ENCODE peak calls at places on chromosomes 11 and 22, in five cellular contexts. One of them, this sample, is unnamed.

GRCh38 chr11:27646051-27646818 is 54.0 kb downstream of the BDNF start:
- DNase-seq in fibroblast of the conjunctiva: no peak
- DNase-seq in fibroblast of mammary gland: no peak
- DNase-seq in caudate nucleus: no peak
- DNase-seq in AML-193: no peak
- DNase-seq in this sample: no peak

GRCh38 chr11:45500457-45500856 is 165.0 kb downstream of the CHST1 start:
- DNase-seq in AML-193: no peak
- DNase-seq in fibroblast of the conjunctiva: no peak
- DNase-seq in fibroblast of mammary gland: no peak
- DNase-seq in caudate nucleus: no peak
- DNase-seq in this sample: peak

GRCh38 chr11:110580571-110580970 is 131.7 kb downstream of the ARHGAP20 start:
- DNase-seq in AML-193: no peak
- DNase-seq in caudate nucleus: no peak
- DNase-seq in fibroblast of the conjunctiva: no peak
- DNase-seq in fibroblast of mammary gland: no peak
- DNase-seq in this sample: no peak

GRCh38 chr11:100923555-100923954 is 206.1 kb downstream of the PGR start:
- DNase-seq in fibroblast of mammary gland: peak
- DNase-seq in AML-193: no peak
- DNase-seq in caudate nucleus: no peak
- DNase-seq in fibroblast of the conjunctiva: no peak
- DNase-seq in this sample: no peak

GRCh38 chr11:57604289-57605010 is 7.0 kb downstream of the SERPING1 start:
- DNase-seq in caudate nucleus: no peak
- DNase-seq in fibroblast of the conjunctiva: no peak
- DNase-seq in AML-193: no peak
- DNase-seq in fibroblast of mammary gland: no peak
- DNase-seq in this sample: no peak

GRCh38 chr11:65078151-65078550 is 5.7 kb downstream of the CDCA5 start:
- DNase-seq in AML-193: peak
- DNase-seq in fibroblast of mammary gland: peak
- DNase-seq in caudate nucleus: no peak
- DNase-seq in fibroblast of the conjunctiva: no peak
- DNase-seq in this sample: no peak

GRCh38 chr22:45742866-45743450 is 71.3 kb downstream of the ATXN10 start:
- DNase-seq in fibroblast of mammary gland: peak
- DNase-seq in caudate nucleus: no peak
- DNase-seq in fibroblast of the conjunctiva: peak
- DNase-seq in AML-193: peak
- DNase-seq in this sample: no peak

GRCh38 chr11:113473983-113474361 is 1.2 kb downstream of the DRD2 start:
- DNase-seq in fibroblast of the conjunctiva: no peak
- DNase-seq in fibroblast of mammary gland: no peak
- DNase-seq in AML-193: no peak
- DNase-seq in caudate nucleus: no peak
- DNase-seq in this sample: no peak

GRCh38 chr11:134372536-134372935 is 39.5 kb downstream of the B3GAT1 start:
- DNase-seq in AML-193: no peak
- DNase-seq in fibroblast of mammary gland: no peak
- DNase-seq in fibroblast of the conjunctiva: no peak
- DNase-seq in caudate nucleus: no peak
- DNase-seq in this sample: no peak

GRCh38 chr11:88051386-88051785 is 123.9 kb downstream of the RAB38 start:
- DNase-seq in fibroblast of mammary gland: peak
- DNase-seq in fibroblast of the conjunctiva: no peak
- DNase-seq in caudate nucleus: no peak
- DNase-seq in AML-193: no peak
- DNase-seq in this sample: no peak

GRCh38 chr11:7143908-7144307 is 55.1 kb downstream of the RBMXL2 start:
- DNase-seq in caudate nucleus: no peak
- DNase-seq in fibroblast of mammary gland: peak
- DNase-seq in fibroblast of the conjunctiva: no peak
- DNase-seq in AML-193: peak
- DNase-seq in this sample: no peak

GRCh38 chr11:116826751-116827431 is 2.8 kb upstream of the APOC3 start:
- DNase-seq in AML-193: no peak
- DNase-seq in fibroblast of the conjunctiva: no peak
- DNase-seq in fibroblast of mammary gland: no peak
- DNase-seq in caudate nucleus: no peak
- DNase-seq in this sample: no peak

GRCh38 chr11:8841899-8842298 is 69.1 kb upstream of the AKIP1 start:
- DNase-seq in AML-193: no peak
- DNase-seq in fibroblast of mammary gland: no peak
- DNase-seq in caudate nucleus: no peak
- DNase-seq in fibroblast of the conjunctiva: no peak
- DNase-seq in this sample: no peak

GRCh38 chr11:76598426-76598839 is 72.1 kb downstream of the LRRC32 start:
- DNase-seq in fibroblast of the conjunctiva: no peak
- DNase-seq in fibroblast of mammary gland: peak
- DNase-seq in caudate nucleus: no peak
- DNase-seq in AML-193: peak
- DNase-seq in this sample: no peak

GRCh38 chr22:45919504-45920286 is 57.3 kb downstream of the WNT7B start:
- DNase-seq in caudate nucleus: no peak
- DNase-seq in fibroblast of the conjunctiva: no peak
- DNase-seq in AML-193: no peak
- DNase-seq in fibroblast of mammary gland: no peak
- DNase-seq in this sample: no peak

GRCh38 chr11:119195680-119196079 is 10.4 kb downstream of the NHERF4 start:
- DNase-seq in fibroblast of mammary gland: peak
- DNase-seq in fibroblast of the conjunctiva: no peak
- DNase-seq in AML-193: no peak
- DNase-seq in caudate nucleus: no peak
- DNase-seq in this sample: peak

GRCh38 chr11:43071338-43071737 is 240.5 kb upstream of the API5 start:
- DNase-seq in AML-193: no peak
- DNase-seq in caudate nucleus: no peak
- DNase-seq in fibroblast of mammary gland: no peak
- DNase-seq in fibroblast of the conjunctiva: no peak
- DNase-seq in this sample: no peak

GRCh38 chr22:36528336-36528735 is 630 bp downstream of the EIF3D start:
- DNase-seq in AML-193: no peak
- DNase-seq in fibroblast of mammary gland: peak
- DNase-seq in caudate nucleus: no peak
- DNase-seq in fibroblast of the conjunctiva: no peak
- DNase-seq in this sample: no peak

GRCh38 chr11:79244175-79244804 is 196.5 kb downstream of the TENM4 start:
- DNase-seq in caudate nucleus: no peak
- DNase-seq in fibroblast of the conjunctiva: peak
- DNase-seq in AML-193: no peak
- DNase-seq in fibroblast of mammary gland: peak
- DNase-seq in this sample: no peak

GRCh38 chr11:121024989-121025388 is 1.1 kb downstream of the TBCEL start:
- DNase-seq in caudate nucleus: no peak
- DNase-seq in AML-193: no peak
- DNase-seq in fibroblast of mammary gland: peak
- DNase-seq in fibroblast of the conjunctiva: peak
- DNase-seq in this sample: no peak

GRCh38 chr11:11397043-11397415 is 44.0 kb upstream of the CSNK2A3 start:
- DNase-seq in AML-193: no peak
- DNase-seq in caudate nucleus: no peak
- DNase-seq in fibroblast of the conjunctiva: no peak
- DNase-seq in fibroblast of mammary gland: no peak
- DNase-seq in this sample: no peak

GRCh38 chr11:113862430-113862829 is 12.9 kb downstream of the USP28 start:
- DNase-seq in AML-193: no peak
- DNase-seq in fibroblast of mammary gland: peak
- DNase-seq in fibroblast of the conjunctiva: no peak
- DNase-seq in caudate nucleus: no peak
- DNase-seq in this sample: no peak

This sample was measured in NCI-H2227 treated with DMSO at 0.1 percent for 48 hours.